ENCODE peak calls at places on chromosomes 1 and 21, in six cellular contexts. U is Panc1, S is brain microvascular endothelial cell, B is body of pancreas, H is HL-60, E is fibroblast of mammary gland. Q is an unnamed sample.

GRCh38 chr1:175824079-175824478 is 80.7 kb upstream of the TNR start:
- DNase-seq in E (peak; percentile 7), H (no peak), S (no peak), B (peak; percentile 65), U (no peak), Q (no peak)

GRCh38 chr1:33007190-33008050 is 29.3 kb downstream of the AK2 start:
- DNase-seq in U (peak; percentile 67), H (no peak), E (peak; percentile 95), B (no peak), S (peak; percentile 95), Q (peak; percentile 90)

GRCh38 chr1:4212796-4213195 is 312.7 kb upstream of the C1orf174 start:
- DNase-seq in S (no peak), B (no peak), H (no peak), E (no peak), U (no peak), Q (no peak)

GRCh38 chr1:42950146-42950480 is 8.6 kb downstream of the SLC2A1 start:
- DNase-seq in U (no peak), H (no peak), S (peak; percentile 56), B (no peak), E (peak; percentile 47), Q (peak; percentile 75)

GRCh38 chr1:214446772-214447556 is 104.4 kb downstream of the PTPN14 start:
- DNase-seq in H (no peak), E (peak; percentile 95), U (peak; percentile 85), B (peak; percentile 32), S (peak; percentile 89), Q (peak; percentile 97)

GRCh38 chr1:179029293-179029692 is 3.6 kb downstream of the FAM20B start:
- DNase-seq in S (no peak), B (no peak), H (no peak), U (no peak), E (no peak), Q (no peak)

GRCh38 chr21:42839271-42840231 is 39.8 kb downstream of the WDR4 start:
- DNase-seq in H (peak; percentile 47), E (no peak), U (no peak), S (no peak), B (no peak), Q (no peak)

GRCh38 chr1:162688931-162689330 is 56.7 kb downstream of the DDR2 start:
- DNase-seq in S (no peak), U (no peak), H (no peak), E (no peak), B (no peak), Q (no peak)

GRCh38 chr1:114153051-114153620 is 533 bp downstream of the SYT6 start:
- DNase-seq in S (no peak), U (no peak), B (peak; percentile 22), E (no peak), H (no peak), Q (no peak)

GRCh38 chr21:26835714-26836265 is 9.4 kb downstream of the ADAMTS1 start:
- DNase-seq in U (no peak), S (no peak), B (no peak), H (no peak), E (no peak), Q (no peak)

GRCh38 chr21:26836546-26836945 is 8.7 kb downstream of the ADAMTS1 start:
- DNase-seq in E (no peak), U (no peak), H (no peak), B (no peak), S (no peak), Q (no peak)

GRCh38 chr21:26835027-26835713 is 10.0 kb downstream of the ADAMTS1 start:
- DNase-seq in E (peak; percentile 83), U (no peak), S (peak; percentile 60), H (no peak), B (no peak), Q (peak; percentile 76)

GRCh38 chr21:26840206-26840605 is 5.0 kb downstream of the ADAMTS1 start:
- DNase-seq in H (no peak), U (no peak), E (no peak), B (no peak), S (no peak), Q (no peak)

GRCh38 chr21:26837539-26837938 is 7.7 kb downstream of the ADAMTS1 start:
- DNase-seq in S (no peak), U (no peak), E (no peak), H (no peak), B (no peak), Q (no peak)
- H3K4me3 ChIP-seq in S (no peak overlapping the region), U (no peak overlapping the region), E (no peak overlapping the region), H (no peak overlapping the region), B (no peak overlapping the region), Q (no peak overlapping the region)

GRCh38 chr1:36326499-36326898 is 3.1 kb upstream of the EVA1B start:
- DNase-seq in S (no peak), H (no peak), U (no peak), E (no peak), B (no peak), Q (no peak)

GRCh38 chr1:36322786-36323635 is 434 bp downstream of the EVA1B start:
- DNase-seq in H (no peak), U (no peak), E (peak; percentile 68), S (peak; percentile 46), B (no peak), Q (peak; percentile 61)

GRCh38 chr1:36323636-36324321 is at the start of gene EVA1B:
- DNase-seq in S (peak; percentile 77), B (peak; percentile 56), H (peak; percentile 66), E (peak; percentile 71), U (no peak), Q (peak; percentile 87)

GRCh38 chr1:36322085-36322785 is 1.2 kb downstream of the EVA1B start:
- DNase-seq in H (no peak), U (no peak), B (no peak), S (no peak), E (peak; percentile 18), Q (no peak)

GRCh38 chr1:36324322-36324802 is 917 bp upstream of the EVA1B start:
- DNase-seq in S (no peak), H (no peak), B (no peak), E (no peak), U (no peak), Q (no peak)
- H3K4me3 ChIP-seq in S (peak overlapping the region; percentile 79), H (no peak overlapping the region), B (no peak overlapping the region), E (no peak overlapping the region), U (no peak overlapping the region), Q (no peak overlapping the region)

GRCh38 chr21:40844935-40845334 is 2.0 kb downstream of the DSCAM start:
- DNase-seq in S (no peak), U (no peak), E (no peak), B (no peak), H (no peak), Q (no peak)

GRCh38 chr21:40846057-40846456 is 901 bp downstream of the DSCAM start:
- DNase-seq in U (no peak), H (no peak), E (no peak), S (no peak), B (no peak), Q (no peak)

GRCh38 chr21:40846566-40847411 is at the start of gene DSCAM:
- DNase-seq in U (no peak), B (no peak), E (no peak), S (no peak), H (no peak), Q (no peak)

GRCh38 chr21:40847956-40848355 is 998 bp upstream of the DSCAM start:
- DNase-seq in U (no peak), B (no peak), E (no peak), H (no peak), S (no peak), Q (no peak)

GRCh38 chr21:40845621-40846020 is 1.3 kb downstream of the DSCAM start:
- DNase-seq in B (no peak), U (no peak), E (no peak), S (no peak), H (no peak), Q (no peak)
- H3K4me3 ChIP-seq in B (no peak overlapping the region), U (no peak overlapping the region), E (no peak overlapping the region), S (no peak overlapping the region), H (no peak overlapping the region), Q (no peak overlapping the region)

GRCh38 chr1:228695015-228695955 is 40.0 kb upstream of the RHOU start:
- DNase-seq in H (peak; percentile 30), B (no peak), E (peak; percentile 37), U (no peak), S (no peak), Q (no peak)
- H3K4me3 ChIP-seq in H (no peak overlapping the region), B (no peak overlapping the region), E (no peak overlapping the region), U (no peak overlapping the region), S (no peak overlapping the region), Q (no peak overlapping the region)

GRCh38 chr1:230315099-230315498 is 111.0 kb downstream of the PGBD5 start:
- DNase-seq in U (no peak), B (no peak), H (no peak), E (no peak), S (no peak), Q (no peak)
- H3K4me3 ChIP-seq in U (no peak overlapping the region), B (no peak overlapping the region), H (no peak overlapping the region), E (no peak overlapping the region), S (no peak overlapping the region), Q (no peak overlapping the region)

GRCh38 chr1:30752651-30752908 is 5.0 kb downstream of the LAPTM5 start:
- DNase-seq in B (no peak), U (no peak), S (no peak), E (no peak), H (no peak), Q (no peak)
- H3K4me3 ChIP-seq in B (no peak overlapping the region), U (no peak overlapping the region), S (no peak overlapping the region), E (no peak overlapping the region), H (no peak overlapping the region), Q (no peak overlapping the region)

DNA sequence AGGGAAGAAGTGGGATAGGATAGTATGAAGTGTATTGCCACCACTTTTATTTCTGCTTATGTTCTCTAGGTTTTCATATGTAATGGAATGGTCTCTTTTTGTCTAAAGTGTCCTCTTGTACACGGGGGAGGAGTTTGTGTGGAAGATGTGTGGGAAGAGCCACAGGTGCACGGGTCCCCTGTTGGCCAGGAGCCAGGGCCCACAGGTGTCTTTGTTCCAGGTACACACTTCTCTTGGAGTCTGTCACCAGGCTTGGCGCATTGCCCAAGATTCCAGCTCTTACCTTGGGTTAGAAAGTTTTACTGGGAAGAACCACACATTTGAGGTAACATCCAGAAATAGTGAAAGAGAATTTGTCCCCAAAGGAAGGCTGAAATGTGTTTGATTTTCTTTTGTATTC is 10.5 kb downstream of the TENT5C start:
- DNase-seq in E (no peak), B (peak; percentile 89), H (no peak), S (no peak), U (no peak), Q (no peak)
- H3K4me3 ChIP-seq in E (no peak overlapping the region), B (no peak overlapping the region), H (no peak overlapping the region), S (no peak overlapping the region), U (no peak overlapping the region), Q (no peak overlapping the region)